ENCODE peak calls at places on chromosome 16, in ten cellular contexts. One of them, this sample, is unnamed.

GRCh38 chr16:85061566-85061965 is 34.0 kb downstream of the KIAA0513 start:
- DNase-seq in esophagus muscularis mucosa: no peak
- DNase-seq in activated CD8-positive, alpha-beta T cell treated with anti-CD3 and anti-CD28 coated beads for 36 hours: no peak
- DNase-seq in T-cell: no peak
- DNase-seq in non-pigmented ciliary epithelial cell: no peak
- DNase-seq in NCI-H1105: no peak
- DNase-seq in naive B cell: no peak
- DNase-seq in adrenal gland: peak
- DNase-seq in stimulated activated CD8-positive, alpha-beta memory T cell treated with anti-CD3 and anti-CD28 coated beads, Interleukin-4, amount 100 ng/mL, for 4 hours: no peak
- DNase-seq in heart right ventricle: peak
- DNase-seq in this sample: no peak

GRCh38 chr16:65119905-65120341 is 1.9 kb downstream of the CDH11 start:
- DNase-seq in adrenal gland: peak
- DNase-seq in T-cell: no peak
- DNase-seq in NCI-H1105: no peak
- DNase-seq in non-pigmented ciliary epithelial cell: no peak
- DNase-seq in naive B cell: no peak
- DNase-seq in esophagus muscularis mucosa: peak
- DNase-seq in stimulated activated CD8-positive, alpha-beta memory T cell treated with anti-CD3 and anti-CD28 coated beads, Interleukin-4, amount 100 ng/mL, for 4 hours: no peak
- DNase-seq in heart right ventricle: no peak
- DNase-seq in activated CD8-positive, alpha-beta T cell treated with anti-CD3 and anti-CD28 coated beads for 36 hours: no peak
- DNase-seq in this sample: no peak

GRCh38 chr16:85602402-85602801 is 10.7 kb upstream of the GSE1 start:
- DNase-seq in T-cell: no peak
- DNase-seq in heart right ventricle: no peak
- DNase-seq in NCI-H1105: no peak
- DNase-seq in adrenal gland: no peak
- DNase-seq in non-pigmented ciliary epithelial cell: no peak
- DNase-seq in activated CD8-positive, alpha-beta T cell treated with anti-CD3 and anti-CD28 coated beads for 36 hours: no peak
- DNase-seq in stimulated activated CD8-positive, alpha-beta memory T cell treated with anti-CD3 and anti-CD28 coated beads, Interleukin-4, amount 100 ng/mL, for 4 hours: no peak
- DNase-seq in naive B cell: no peak
- DNase-seq in esophagus muscularis mucosa: no peak
- DNase-seq in this sample: no peak

GRCh38 chr16:4869147-4869790 is 22.0 kb downstream of the UBN1 start:
- DNase-seq in stimulated activated CD8-positive, alpha-beta memory T cell treated with anti-CD3 and anti-CD28 coated beads, Interleukin-4, amount 100 ng/mL, for 4 hours: no peak
- DNase-seq in esophagus muscularis mucosa: no peak
- DNase-seq in adrenal gland: peak
- DNase-seq in heart right ventricle: no peak
- DNase-seq in T-cell: no peak
- DNase-seq in NCI-H1105: no peak
- DNase-seq in naive B cell: no peak
- DNase-seq in activated CD8-positive, alpha-beta T cell treated with anti-CD3 and anti-CD28 coated beads for 36 hours: no peak
- DNase-seq in non-pigmented ciliary epithelial cell: no peak
- DNase-seq in this sample: no peak

GRCh38 chr16:73025506-73026131 is 22.3 kb downstream of the ZFHX3 start:
- DNase-seq in stimulated activated CD8-positive, alpha-beta memory T cell treated with anti-CD3 and anti-CD28 coated beads, Interleukin-4, amount 100 ng/mL, for 4 hours: no peak
- DNase-seq in naive B cell: no peak
- DNase-seq in esophagus muscularis mucosa: no peak
- DNase-seq in adrenal gland: peak
- DNase-seq in NCI-H1105: no peak
- DNase-seq in T-cell: no peak
- DNase-seq in activated CD8-positive, alpha-beta T cell treated with anti-CD3 and anti-CD28 coated beads for 36 hours: no peak
- DNase-seq in heart right ventricle: no peak
- DNase-seq in non-pigmented ciliary epithelial cell: no peak
- DNase-seq in this sample: no peak

GRCh38 chr16:77974883-77975282 is 47.5 kb upstream of the CLEC3A start:
- DNase-seq in heart right ventricle: no peak
- DNase-seq in naive B cell: no peak
- DNase-seq in adrenal gland: no peak
- DNase-seq in esophagus muscularis mucosa: no peak
- DNase-seq in NCI-H1105: no peak
- DNase-seq in activated CD8-positive, alpha-beta T cell treated with anti-CD3 and anti-CD28 coated beads for 36 hours: peak
- DNase-seq in non-pigmented ciliary epithelial cell: no peak
- DNase-seq in T-cell: no peak
- DNase-seq in stimulated activated CD8-positive, alpha-beta memory T cell treated with anti-CD3 and anti-CD28 coated beads, Interleukin-4, amount 100 ng/mL, for 4 hours: no peak
- DNase-seq in this sample: no peak

GRCh38 chr16:22424161-22424937 is 49.9 kb upstream of the CDR2 start:
- DNase-seq in adrenal gland: peak
- DNase-seq in non-pigmented ciliary epithelial cell: no peak
- DNase-seq in activated CD8-positive, alpha-beta T cell treated with anti-CD3 and anti-CD28 coated beads for 36 hours: no peak
- DNase-seq in stimulated activated CD8-positive, alpha-beta memory T cell treated with anti-CD3 and anti-CD28 coated beads, Interleukin-4, amount 100 ng/mL, for 4 hours: no peak
- DNase-seq in esophagus muscularis mucosa: no peak
- DNase-seq in NCI-H1105: no peak
- DNase-seq in naive B cell: no peak
- DNase-seq in T-cell: no peak
- DNase-seq in heart right ventricle: no peak
- DNase-seq in this sample: no peak

GRCh38 chr16:78184554-78185183 is 85.2 kb downstream of the WWOX start:
- DNase-seq in adrenal gland: no peak
- DNase-seq in T-cell: no peak
- DNase-seq in esophagus muscularis mucosa: no peak
- DNase-seq in activated CD8-positive, alpha-beta T cell treated with anti-CD3 and anti-CD28 coated beads for 36 hours: no peak
- DNase-seq in non-pigmented ciliary epithelial cell: peak
- DNase-seq in NCI-H1105: no peak
- DNase-seq in heart right ventricle: no peak
- DNase-seq in stimulated activated CD8-positive, alpha-beta memory T cell treated with anti-CD3 and anti-CD28 coated beads, Interleukin-4, amount 100 ng/mL, for 4 hours: no peak
- DNase-seq in naive B cell: no peak
- DNase-seq in this sample: no peak

GRCh38 chr16:69260019-69260418 is 51.1 kb upstream of the VPS4A start:
- DNase-seq in activated CD8-positive, alpha-beta T cell treated with anti-CD3 and anti-CD28 coated beads for 36 hours: no peak
- DNase-seq in heart right ventricle: no peak
- DNase-seq in non-pigmented ciliary epithelial cell: no peak
- DNase-seq in stimulated activated CD8-positive, alpha-beta memory T cell treated with anti-CD3 and anti-CD28 coated beads, Interleukin-4, amount 100 ng/mL, for 4 hours: no peak
- DNase-seq in esophagus muscularis mucosa: no peak
- DNase-seq in adrenal gland: no peak
- DNase-seq in NCI-H1105: no peak
- DNase-seq in naive B cell: no peak
- DNase-seq in T-cell: no peak
- DNase-seq in this sample: no peak

GRCh38 chr16:30777591-30778297 is 9.3 kb downstream of the ZNF629 start:
- DNase-seq in activated CD8-positive, alpha-beta T cell treated with anti-CD3 and anti-CD28 coated beads for 36 hours: no peak
- DNase-seq in T-cell: no peak
- DNase-seq in naive B cell: no peak
- DNase-seq in heart right ventricle: no peak
- DNase-seq in adrenal gland: no peak
- DNase-seq in NCI-H1105: no peak
- DNase-seq in stimulated activated CD8-positive, alpha-beta memory T cell treated with anti-CD3 and anti-CD28 coated beads, Interleukin-4, amount 100 ng/mL, for 4 hours: no peak
- DNase-seq in esophagus muscularis mucosa: no peak
- DNase-seq in non-pigmented ciliary epithelial cell: no peak
- DNase-seq in this sample: no peak

GRCh38 chr16:10885246-10885645 is 8.2 kb downstream of the CIITA start:
- DNase-seq in T-cell: no peak
- DNase-seq in activated CD8-positive, alpha-beta T cell treated with anti-CD3 and anti-CD28 coated beads for 36 hours: no peak
- DNase-seq in heart right ventricle: no peak
- DNase-seq in NCI-H1105: no peak
- DNase-seq in non-pigmented ciliary epithelial cell: no peak
- DNase-seq in adrenal gland: no peak
- DNase-seq in esophagus muscularis mucosa: no peak
- DNase-seq in naive B cell: no peak
- DNase-seq in stimulated activated CD8-positive, alpha-beta memory T cell treated with anti-CD3 and anti-CD28 coated beads, Interleukin-4, amount 100 ng/mL, for 4 hours: no peak
- DNase-seq in this sample: no peak

GRCh38 chr16:66054095-66054494 is 312.4 kb upstream of the CDH5 start:
- DNase-seq in adrenal gland: no peak
- DNase-seq in naive B cell: no peak
- DNase-seq in T-cell: no peak
- DNase-seq in esophagus muscularis mucosa: peak
- DNase-seq in stimulated activated CD8-positive, alpha-beta memory T cell treated with anti-CD3 and anti-CD28 coated beads, Interleukin-4, amount 100 ng/mL, for 4 hours: no peak
- DNase-seq in heart right ventricle: no peak
- DNase-seq in activated CD8-positive, alpha-beta T cell treated with anti-CD3 and anti-CD28 coated beads for 36 hours: no peak
- DNase-seq in non-pigmented ciliary epithelial cell: no peak
- DNase-seq in NCI-H1105: no peak
- DNase-seq in this sample: no peak

GRCh38 chr16:12674096-12674495 is 129.6 kb downstream of the CPPED1 start:
- DNase-seq in heart right ventricle: no peak
- DNase-seq in naive B cell: no peak
- DNase-seq in NCI-H1105: no peak
- DNase-seq in T-cell: no peak
- DNase-seq in activated CD8-positive, alpha-beta T cell treated with anti-CD3 and anti-CD28 coated beads for 36 hours: no peak
- DNase-seq in esophagus muscularis mucosa: no peak
- DNase-seq in adrenal gland: no peak
- DNase-seq in non-pigmented ciliary epithelial cell: peak
- DNase-seq in stimulated activated CD8-positive, alpha-beta memory T cell treated with anti-CD3 and anti-CD28 coated beads, Interleukin-4, amount 100 ng/mL, for 4 hours: no peak
- DNase-seq in this sample: no peak

GRCh38 chr16:49620158-49620867 is 235.6 kb downstream of the ZNF423 start:
- DNase-seq in stimulated activated CD8-positive, alpha-beta memory T cell treated with anti-CD3 and anti-CD28 coated beads, Interleukin-4, amount 100 ng/mL, for 4 hours: no peak
- DNase-seq in esophagus muscularis mucosa: no peak
- DNase-seq in non-pigmented ciliary epithelial cell: no peak
- DNase-seq in NCI-H1105: no peak
- DNase-seq in T-cell: no peak
- DNase-seq in naive B cell: no peak
- DNase-seq in activated CD8-positive, alpha-beta T cell treated with anti-CD3 and anti-CD28 coated beads for 36 hours: no peak
- DNase-seq in adrenal gland: peak
- DNase-seq in heart right ventricle: peak
- DNase-seq in this sample: no peak

GRCh38 chr16:50252874-50253510 is 13.4 kb upstream of the ADCY7 start:
- DNase-seq in heart right ventricle: no peak
- DNase-seq in adrenal gland: no peak
- DNase-seq in stimulated activated CD8-positive, alpha-beta memory T cell treated with anti-CD3 and anti-CD28 coated beads, Interleukin-4, amount 100 ng/mL, for 4 hours: no peak
- DNase-seq in non-pigmented ciliary epithelial cell: no peak
- DNase-seq in NCI-H1105: no peak
- DNase-seq in T-cell: no peak
- DNase-seq in activated CD8-positive, alpha-beta T cell treated with anti-CD3 and anti-CD28 coated beads for 36 hours: no peak
- DNase-seq in naive B cell: no peak
- DNase-seq in esophagus muscularis mucosa: no peak
- DNase-seq in this sample: no peak

GRCh38 chr16:85142771-85143211 is 30.5 kb upstream of the CIBAR2 start:
- DNase-seq in stimulated activated CD8-positive, alpha-beta memory T cell treated with anti-CD3 and anti-CD28 coated beads, Interleukin-4, amount 100 ng/mL, for 4 hours: no peak
- DNase-seq in heart right ventricle: no peak
- DNase-seq in activated CD8-positive, alpha-beta T cell treated with anti-CD3 and anti-CD28 coated beads for 36 hours: no peak
- DNase-seq in NCI-H1105: no peak
- DNase-seq in naive B cell: no peak
- DNase-seq in non-pigmented ciliary epithelial cell: no peak
- DNase-seq in adrenal gland: no peak
- DNase-seq in T-cell: no peak
- DNase-seq in esophagus muscularis mucosa: no peak
- DNase-seq in this sample: no peak

GRCh38 chr16:89051521-89052166 is 42.0 kb upstream of the ACSF3 start:
- DNase-seq in adrenal gland: no peak
- DNase-seq in stimulated activated CD8-positive, alpha-beta memory T cell treated with anti-CD3 and anti-CD28 coated beads, Interleukin-4, amount 100 ng/mL, for 4 hours: no peak
- DNase-seq in NCI-H1105: no peak
- DNase-seq in T-cell: no peak
- DNase-seq in esophagus muscularis mucosa: no peak
- DNase-seq in activated CD8-positive, alpha-beta T cell treated with anti-CD3 and anti-CD28 coated beads for 36 hours: no peak
- DNase-seq in non-pigmented ciliary epithelial cell: no peak
- DNase-seq in naive B cell: no peak
- DNase-seq in heart right ventricle: no peak
- DNase-seq in this sample: no peak

GRCh38 chr16:981695-982151 is at the start of gene SOX8:
- DNase-seq in NCI-H1105: no peak
- DNase-seq in T-cell: no peak
- DNase-seq in non-pigmented ciliary epithelial cell: no peak
- DNase-seq in naive B cell: no peak
- DNase-seq in stimulated activated CD8-positive, alpha-beta memory T cell treated with anti-CD3 and anti-CD28 coated beads, Interleukin-4, amount 100 ng/mL, for 4 hours: no peak
- DNase-seq in adrenal gland: no peak
- DNase-seq in activated CD8-positive, alpha-beta T cell treated with anti-CD3 and anti-CD28 coated beads for 36 hours: no peak
- DNase-seq in esophagus muscularis mucosa: no peak
- DNase-seq in heart right ventricle: no peak
- DNase-seq in this sample: no peak

GRCh38 chr16:85002643-85003042 is 8.7 kb downstream of the ZDHHC7 start:
- DNase-seq in T-cell: no peak
- DNase-seq in naive B cell: no peak
- DNase-seq in activated CD8-positive, alpha-beta T cell treated with anti-CD3 and anti-CD28 coated beads for 36 hours: peak
- DNase-seq in esophagus muscularis mucosa: no peak
- DNase-seq in NCI-H1105: no peak
- DNase-seq in adrenal gland: no peak
- DNase-seq in non-pigmented ciliary epithelial cell: no peak
- DNase-seq in stimulated activated CD8-positive, alpha-beta memory T cell treated with anti-CD3 and anti-CD28 coated beads, Interleukin-4, amount 100 ng/mL, for 4 hours: no peak
- DNase-seq in heart right ventricle: peak
- DNase-seq in this sample: no peak

GRCh38 chr16:67170168-67170947 is at the start of gene NOL3:
- DNase-seq in stimulated activated CD8-positive, alpha-beta memory T cell treated with anti-CD3 and anti-CD28 coated beads, Interleukin-4, amount 100 ng/mL, for 4 hours: no peak
- DNase-seq in adrenal gland: peak
- DNase-seq in NCI-H1105: peak
- DNase-seq in heart right ventricle: peak
- DNase-seq in activated CD8-positive, alpha-beta T cell treated with anti-CD3 and anti-CD28 coated beads for 36 hours: peak
- DNase-seq in esophagus muscularis mucosa: peak
- DNase-seq in non-pigmented ciliary epithelial cell: no peak
- DNase-seq in T-cell: no peak
- DNase-seq in naive B cell: no peak
- DNase-seq in this sample: no peak

GRCh38 chr16:85936761-85937343 is 37.9 kb downstream of the IRF8 start:
- DNase-seq in T-cell: no peak
- DNase-seq in non-pigmented ciliary epithelial cell: no peak
- DNase-seq in NCI-H1105: no peak
- DNase-seq in stimulated activated CD8-positive, alpha-beta memory T cell treated with anti-CD3 and anti-CD28 coated beads, Interleukin-4, amount 100 ng/mL, for 4 hours: no peak
- DNase-seq in naive B cell: no peak
- DNase-seq in esophagus muscularis mucosa: no peak
- DNase-seq in activated CD8-positive, alpha-beta T cell treated with anti-CD3 and anti-CD28 coated beads for 36 hours: peak
- DNase-seq in adrenal gland: no peak
- DNase-seq in heart right ventricle: no peak
- DNase-seq in this sample: no peak

GRCh38 chr16:12546918-12547607 is 256.6 kb downstream of the CPPED1 start:
- DNase-seq in activated CD8-positive, alpha-beta T cell treated with anti-CD3 and anti-CD28 coated beads for 36 hours: no peak
- DNase-seq in naive B cell: peak
- DNase-seq in NCI-H1105: no peak
- DNase-seq in heart right ventricle: no peak
- DNase-seq in T-cell: no peak
- DNase-seq in adrenal gland: no peak
- DNase-seq in stimulated activated CD8-positive, alpha-beta memory T cell treated with anti-CD3 and anti-CD28 coated beads, Interleukin-4, amount 100 ng/mL, for 4 hours: no peak
- DNase-seq in esophagus muscularis mucosa: no peak
- DNase-seq in non-pigmented ciliary epithelial cell: no peak
- DNase-seq in this sample: no peak

GRCh38 chr16:4138735-4139134 is 22.5 kb upstream of the ADCY9 start:
- DNase-seq in T-cell: no peak
- DNase-seq in NCI-H1105: no peak
- DNase-seq in adrenal gland: no peak
- DNase-seq in activated CD8-positive, alpha-beta T cell treated with anti-CD3 and anti-CD28 coated beads for 36 hours: no peak
- DNase-seq in heart right ventricle: no peak
- DNase-seq in stimulated activated CD8-positive, alpha-beta memory T cell treated with anti-CD3 and anti-CD28 coated beads, Interleukin-4, amount 100 ng/mL, for 4 hours: no peak
- DNase-seq in esophagus muscularis mucosa: no peak
- DNase-seq in naive B cell: no peak
- DNase-seq in non-pigmented ciliary epithelial cell: no peak
- DNase-seq in this sample: no peak

GRCh38 chr16:3645504-3646347 is 8.8 kb upstream of the DNASE1 start:
- DNase-seq in heart right ventricle: no peak
- DNase-seq in stimulated activated CD8-positive, alpha-beta memory T cell treated with anti-CD3 and anti-CD28 coated beads, Interleukin-4, amount 100 ng/mL, for 4 hours: no peak
- DNase-seq in esophagus muscularis mucosa: no peak
- DNase-seq in T-cell: no peak
- DNase-seq in activated CD8-positive, alpha-beta T cell treated with anti-CD3 and anti-CD28 coated beads for 36 hours: no peak
- DNase-seq in non-pigmented ciliary epithelial cell: no peak
- DNase-seq in adrenal gland: peak
- DNase-seq in naive B cell: no peak
- DNase-seq in NCI-H1105: no peak
- DNase-seq in this sample: no peak

GRCh38 chr16:3509470-3509928 is 8.7 kb downstream of the CLUAP1 start:
- DNase-seq in heart right ventricle: no peak
- DNase-seq in NCI-H1105: no peak
- DNase-seq in T-cell: peak
- DNase-seq in stimulated activated CD8-positive, alpha-beta memory T cell treated with anti-CD3 and anti-CD28 coated beads, Interleukin-4, amount 100 ng/mL, for 4 hours: no peak
- DNase-seq in adrenal gland: peak
- DNase-seq in esophagus muscularis mucosa: no peak
- DNase-seq in naive B cell: no peak
- DNase-seq in activated CD8-positive, alpha-beta T cell treated with anti-CD3 and anti-CD28 coated beads for 36 hours: peak
- DNase-seq in non-pigmented ciliary epithelial cell: no peak
- DNase-seq in this sample: no peak

GRCh38 chr16:12229759-12230594 is 253.4 kb downstream of the SNX29 start:
- DNase-seq in heart right ventricle: no peak
- DNase-seq in adrenal gland: no peak
- DNase-seq in activated CD8-positive, alpha-beta T cell treated with anti-CD3 and anti-CD28 coated beads for 36 hours: no peak
- DNase-seq in non-pigmented ciliary epithelial cell: no peak
- DNase-seq in esophagus muscularis mucosa: no peak
- DNase-seq in NCI-H1105: peak
- DNase-seq in naive B cell: no peak
- DNase-seq in stimulated activated CD8-positive, alpha-beta memory T cell treated with anti-CD3 and anti-CD28 coated beads, Interleukin-4, amount 100 ng/mL, for 4 hours: no peak
- DNase-seq in T-cell: no peak
- DNase-seq in this sample: no peak

GRCh38 chr16:69793521-69793920 is 31.4 kb downstream of the WWP2 start:
- DNase-seq in esophagus muscularis mucosa: no peak
- DNase-seq in adrenal gland: no peak
- DNase-seq in T-cell: no peak
- DNase-seq in activated CD8-positive, alpha-beta T cell treated with anti-CD3 and anti-CD28 coated beads for 36 hours: no peak
- DNase-seq in heart right ventricle: no peak
- DNase-seq in NCI-H1105: no peak
- DNase-seq in non-pigmented ciliary epithelial cell: no peak
- DNase-seq in stimulated activated CD8-positive, alpha-beta memory T cell treated with anti-CD3 and anti-CD28 coated beads, Interleukin-4, amount 100 ng/mL, for 4 hours: no peak
- DNase-seq in naive B cell: no peak
- DNase-seq in this sample: no peak

GRCh38 chr16:58126451-58126968 is 2.7 kb downstream of the CFAP20 start:
- DNase-seq in heart right ventricle: no peak
- DNase-seq in non-pigmented ciliary epithelial cell: no peak
- DNase-seq in stimulated activated CD8-positive, alpha-beta memory T cell treated with anti-CD3 and anti-CD28 coated beads, Interleukin-4, amount 100 ng/mL, for 4 hours: no peak
- DNase-seq in esophagus muscularis mucosa: no peak
- DNase-seq in T-cell: no peak
- DNase-seq in adrenal gland: no peak
- DNase-seq in activated CD8-positive, alpha-beta T cell treated with anti-CD3 and anti-CD28 coated beads for 36 hours: no peak
- DNase-seq in NCI-H1105: no peak
- DNase-seq in naive B cell: no peak
- DNase-seq in this sample: no peak